ENCODE peak calls at places on chromosomes 16 and 17, in eight cellular contexts. One of them, this sample, is unnamed.

GRCh38 chr16:79054593-79054992 is 545.9 kb downstream of the MAF start:
- DNase-seq in activated naive CD4-positive, alpha-beta T cell: no peak
- DNase-seq in activated effector memory CD4-positive, alpha-beta T cell treated with anti-CD3 and anti-CD28 coated beads, Interleukin-2, amount 50 U/mL, for 16 hours: no peak
- DNase-seq in iris pigment epithelial cell: no peak
- DNase-seq in astrocyte of the spinal cord: no peak
- DNase-seq in M059J: no peak
- DNase-seq in CD8-positive, alpha-beta T cell: no peak
- DNase-seq in sigmoid colon: no peak
- DNase-seq in this sample: no peak

GRCh38 chr16:28974007-28974436 is 556 bp upstream of the SPNS1 start:
- DNase-seq in activated naive CD4-positive, alpha-beta T cell: no peak
- DNase-seq in activated effector memory CD4-positive, alpha-beta T cell treated with anti-CD3 and anti-CD28 coated beads, Interleukin-2, amount 50 U/mL, for 16 hours: peak
- DNase-seq in iris pigment epithelial cell: peak
- DNase-seq in astrocyte of the spinal cord: peak
- DNase-seq in M059J: peak
- DNase-seq in CD8-positive, alpha-beta T cell: peak
- DNase-seq in sigmoid colon: no peak
- DNase-seq in this sample: no peak

GRCh38 chr16:72372646-72373045 is 200.7 kb upstream of the PMFBP1 start:
- DNase-seq in activated naive CD4-positive, alpha-beta T cell: no peak
- DNase-seq in activated effector memory CD4-positive, alpha-beta T cell treated with anti-CD3 and anti-CD28 coated beads, Interleukin-2, amount 50 U/mL, for 16 hours: no peak
- DNase-seq in iris pigment epithelial cell: peak
- DNase-seq in astrocyte of the spinal cord: no peak
- DNase-seq in M059J: no peak
- DNase-seq in CD8-positive, alpha-beta T cell: no peak
- DNase-seq in sigmoid colon: no peak
- DNase-seq in this sample: no peak

GRCh38 chr16:19909750-19910322 is 25.2 kb upstream of the GPRC5B start:
- DNase-seq in activated naive CD4-positive, alpha-beta T cell: no peak
- DNase-seq in activated effector memory CD4-positive, alpha-beta T cell treated with anti-CD3 and anti-CD28 coated beads, Interleukin-2, amount 50 U/mL, for 16 hours: no peak
- DNase-seq in iris pigment epithelial cell: no peak
- DNase-seq in astrocyte of the spinal cord: no peak
- DNase-seq in M059J: no peak
- DNase-seq in CD8-positive, alpha-beta T cell: no peak
- DNase-seq in sigmoid colon: no peak
- DNase-seq in this sample: no peak

GRCh38 chr17:17638467-17638866 is 42.8 kb upstream of the RAI1 start:
- DNase-seq in activated naive CD4-positive, alpha-beta T cell: no peak
- DNase-seq in activated effector memory CD4-positive, alpha-beta T cell treated with anti-CD3 and anti-CD28 coated beads, Interleukin-2, amount 50 U/mL, for 16 hours: no peak
- DNase-seq in iris pigment epithelial cell: no peak
- DNase-seq in astrocyte of the spinal cord: no peak
- DNase-seq in M059J: no peak
- DNase-seq in CD8-positive, alpha-beta T cell: no peak
- DNase-seq in sigmoid colon: no peak
- DNase-seq in this sample: no peak

GRCh38 chr16:2698103-2698870 is 16.0 kb downstream of the KCTD5 start:
- DNase-seq in activated naive CD4-positive, alpha-beta T cell: no peak
- DNase-seq in activated effector memory CD4-positive, alpha-beta T cell treated with anti-CD3 and anti-CD28 coated beads, Interleukin-2, amount 50 U/mL, for 16 hours: no peak
- DNase-seq in iris pigment epithelial cell: no peak
- DNase-seq in astrocyte of the spinal cord: no peak
- DNase-seq in M059J: no peak
- DNase-seq in CD8-positive, alpha-beta T cell: no peak
- DNase-seq in sigmoid colon: no peak
- DNase-seq in this sample: no peak

GRCh38 chr17:17408236-17408794 is 68.5 kb upstream of the MED9 start:
- DNase-seq in activated naive CD4-positive, alpha-beta T cell: no peak
- DNase-seq in activated effector memory CD4-positive, alpha-beta T cell treated with anti-CD3 and anti-CD28 coated beads, Interleukin-2, amount 50 U/mL, for 16 hours: no peak
- DNase-seq in iris pigment epithelial cell: peak
- DNase-seq in astrocyte of the spinal cord: peak
- DNase-seq in M059J: peak
- DNase-seq in CD8-positive, alpha-beta T cell: no peak
- DNase-seq in sigmoid colon: no peak
- DNase-seq in this sample: no peak

GRCh38 chr16:87856796-87857228 is 12.5 kb downstream of the SLC7A5 start:
- DNase-seq in activated naive CD4-positive, alpha-beta T cell: no peak
- DNase-seq in activated effector memory CD4-positive, alpha-beta T cell treated with anti-CD3 and anti-CD28 coated beads, Interleukin-2, amount 50 U/mL, for 16 hours: no peak
- DNase-seq in iris pigment epithelial cell: no peak
- DNase-seq in astrocyte of the spinal cord: no peak
- DNase-seq in M059J: peak
- DNase-seq in CD8-positive, alpha-beta T cell: no peak
- DNase-seq in sigmoid colon: no peak
- DNase-seq in this sample: no peak

GRCh38 chr16:783404-784161 is 4.6 kb downstream of the RPUSD1 start:
- DNase-seq in activated naive CD4-positive, alpha-beta T cell: no peak
- DNase-seq in activated effector memory CD4-positive, alpha-beta T cell treated with anti-CD3 and anti-CD28 coated beads, Interleukin-2, amount 50 U/mL, for 16 hours: no peak
- DNase-seq in iris pigment epithelial cell: no peak
- DNase-seq in astrocyte of the spinal cord: no peak
- DNase-seq in M059J: peak
- DNase-seq in CD8-positive, alpha-beta T cell: no peak
- DNase-seq in sigmoid colon: no peak
- DNase-seq in this sample: no peak

GRCh38 chr16:63776437-63776836 is 1345.4 kb downstream of the CDH11 start:
- DNase-seq in activated naive CD4-positive, alpha-beta T cell: no peak
- DNase-seq in activated effector memory CD4-positive, alpha-beta T cell treated with anti-CD3 and anti-CD28 coated beads, Interleukin-2, amount 50 U/mL, for 16 hours: no peak
- DNase-seq in iris pigment epithelial cell: no peak
- DNase-seq in astrocyte of the spinal cord: no peak
- DNase-seq in M059J: no peak
- DNase-seq in CD8-positive, alpha-beta T cell: no peak
- DNase-seq in sigmoid colon: no peak
- DNase-seq in this sample: no peak

GRCh38 chr16:65070831-65071230 is 51.0 kb downstream of the CDH11 start:
- DNase-seq in activated naive CD4-positive, alpha-beta T cell: no peak
- DNase-seq in activated effector memory CD4-positive, alpha-beta T cell treated with anti-CD3 and anti-CD28 coated beads, Interleukin-2, amount 50 U/mL, for 16 hours: no peak
- DNase-seq in iris pigment epithelial cell: peak
- DNase-seq in astrocyte of the spinal cord: peak
- DNase-seq in M059J: peak
- DNase-seq in CD8-positive, alpha-beta T cell: no peak
- DNase-seq in sigmoid colon: peak
- DNase-seq in this sample: no peak

GRCh38 chr17:2344528-2344927 is 7.2 kb downstream of the SGSM2 start:
- DNase-seq in activated naive CD4-positive, alpha-beta T cell: no peak
- DNase-seq in activated effector memory CD4-positive, alpha-beta T cell treated with anti-CD3 and anti-CD28 coated beads, Interleukin-2, amount 50 U/mL, for 16 hours: no peak
- DNase-seq in iris pigment epithelial cell: no peak
- DNase-seq in astrocyte of the spinal cord: no peak
- DNase-seq in M059J: no peak
- DNase-seq in CD8-positive, alpha-beta T cell: no peak
- DNase-seq in sigmoid colon: no peak
- DNase-seq in this sample: no peak

GRCh38 chr17:12415031-12415430 is 250.7 kb upstream of the MYOCD start:
- DNase-seq in activated naive CD4-positive, alpha-beta T cell: no peak
- DNase-seq in activated effector memory CD4-positive, alpha-beta T cell treated with anti-CD3 and anti-CD28 coated beads, Interleukin-2, amount 50 U/mL, for 16 hours: no peak
- DNase-seq in iris pigment epithelial cell: peak
- DNase-seq in astrocyte of the spinal cord: peak
- DNase-seq in M059J: peak
- DNase-seq in CD8-positive, alpha-beta T cell: no peak
- DNase-seq in sigmoid colon: no peak
- DNase-seq in this sample: no peak

GRCh38 chr16:89970011-89970410 is 21.5 kb downstream of the DEF8 start:
- DNase-seq in activated naive CD4-positive, alpha-beta T cell: no peak
- DNase-seq in activated effector memory CD4-positive, alpha-beta T cell treated with anti-CD3 and anti-CD28 coated beads, Interleukin-2, amount 50 U/mL, for 16 hours: no peak
- DNase-seq in iris pigment epithelial cell: no peak
- DNase-seq in astrocyte of the spinal cord: no peak
- DNase-seq in M059J: no peak
- DNase-seq in CD8-positive, alpha-beta T cell: no peak
- DNase-seq in sigmoid colon: no peak
- DNase-seq in this sample: no peak

GRCh38 chr16:65249768-65250167 is 127.9 kb upstream of the CDH11 start:
- DNase-seq in activated naive CD4-positive, alpha-beta T cell: no peak
- DNase-seq in activated effector memory CD4-positive, alpha-beta T cell treated with anti-CD3 and anti-CD28 coated beads, Interleukin-2, amount 50 U/mL, for 16 hours: no peak
- DNase-seq in iris pigment epithelial cell: peak
- DNase-seq in astrocyte of the spinal cord: peak
- DNase-seq in M059J: peak
- DNase-seq in CD8-positive, alpha-beta T cell: no peak
- DNase-seq in sigmoid colon: peak
- DNase-seq in this sample: no peak

GRCh38 chr17:8698142-8699050 is 46.2 kb downstream of the CCDC42 start:
- DNase-seq in activated naive CD4-positive, alpha-beta T cell: no peak
- DNase-seq in activated effector memory CD4-positive, alpha-beta T cell treated with anti-CD3 and anti-CD28 coated beads, Interleukin-2, amount 50 U/mL, for 16 hours: no peak
- DNase-seq in iris pigment epithelial cell: peak
- DNase-seq in astrocyte of the spinal cord: peak
- DNase-seq in M059J: no peak
- DNase-seq in CD8-positive, alpha-beta T cell: no peak
- DNase-seq in sigmoid colon: peak
- DNase-seq in this sample: no peak

GRCh38 chr16:49608095-49608494 is 234.5 kb downstream of the C16orf78 start:
- DNase-seq in activated naive CD4-positive, alpha-beta T cell: no peak
- DNase-seq in activated effector memory CD4-positive, alpha-beta T cell treated with anti-CD3 and anti-CD28 coated beads, Interleukin-2, amount 50 U/mL, for 16 hours: no peak
- DNase-seq in iris pigment epithelial cell: no peak
- DNase-seq in astrocyte of the spinal cord: peak
- DNase-seq in M059J: no peak
- DNase-seq in CD8-positive, alpha-beta T cell: peak
- DNase-seq in sigmoid colon: no peak
- DNase-seq in this sample: no peak

This sample was measured in B cell.